ENCODE peak calls at places on chromosomes 2 and 18, in nine cellular contexts. One of them, this sample, is unnamed. For H3K9me3, the result is how much of the 10 kb centered on the place peaks cover.

GRCh38 chr2:11456251-11456650 is 9.7 kb downstream of the E2F6 start:
- DNase-seq in left lung: no peak
- DNase-seq in adrenal gland: no peak
- DNase-seq in psoas muscle: no peak
- DNase-seq in gastrocnemius medialis: no peak
- DNase-seq in T-helper 17 cell: no peak
- DNase-seq in HCT116: no peak
- DNase-seq in fibroblast of lung: no peak
- DNase-seq in naive thymus-derived CD4-positive, alpha-beta T cell: no peak
- DNase-seq in this sample: no peak

GRCh38 chr2:160324161-160324768 is 124.2 kb upstream of the ITGB6 start:
- DNase-seq in left lung: no peak
- DNase-seq in adrenal gland: peak
- DNase-seq in psoas muscle: peak
- DNase-seq in gastrocnemius medialis: peak
- DNase-seq in T-helper 17 cell: no peak
- DNase-seq in HCT116: peak
- DNase-seq in fibroblast of lung: peak
- DNase-seq in naive thymus-derived CD4-positive, alpha-beta T cell: peak
- DNase-seq in this sample: peak

GRCh38 chr2:61145990-61146389 is 16.0 kb upstream of the C2orf74 start:
- DNase-seq in left lung: no peak
- DNase-seq in adrenal gland: no peak
- DNase-seq in psoas muscle: no peak
- DNase-seq in gastrocnemius medialis: no peak
- DNase-seq in T-helper 17 cell: no peak
- DNase-seq in HCT116: no peak
- DNase-seq in fibroblast of lung: no peak
- DNase-seq in naive thymus-derived CD4-positive, alpha-beta T cell: no peak
- DNase-seq in this sample: no peak

GRCh38 chr18:72325307-72325706 is 218.8 kb downstream of the CBLN2 start:
- DNase-seq in left lung: no peak
- DNase-seq in adrenal gland: no peak
- DNase-seq in psoas muscle: no peak
- DNase-seq in gastrocnemius medialis: no peak
- DNase-seq in T-helper 17 cell: no peak
- DNase-seq in HCT116: no peak
- DNase-seq in fibroblast of lung: no peak
- DNase-seq in naive thymus-derived CD4-positive, alpha-beta T cell: no peak
- DNase-seq in this sample: no peak

GRCh38 chr2:62216616-62217015 is 20.7 kb downstream of the B3GNT2 start:
- DNase-seq in left lung: no peak
- DNase-seq in adrenal gland: peak
- DNase-seq in psoas muscle: no peak
- DNase-seq in gastrocnemius medialis: peak
- DNase-seq in T-helper 17 cell: no peak
- DNase-seq in HCT116: no peak
- DNase-seq in fibroblast of lung: peak
- DNase-seq in naive thymus-derived CD4-positive, alpha-beta T cell: no peak
- DNase-seq in this sample: no peak

GRCh38 chr2:151159109-151159690 is 102.5 kb downstream of the RBM43 start:
- DNase-seq in left lung: no peak
- DNase-seq in adrenal gland: no peak
- DNase-seq in psoas muscle: no peak
- DNase-seq in gastrocnemius medialis: no peak
- DNase-seq in T-helper 17 cell: no peak
- DNase-seq in HCT116: no peak
- DNase-seq in fibroblast of lung: peak
- DNase-seq in naive thymus-derived CD4-positive, alpha-beta T cell: no peak
- DNase-seq in this sample: peak

GRCh38 chr2:1192121-1192520 is 221.1 kb upstream of the TPO start:
- DNase-seq in left lung: no peak
- DNase-seq in adrenal gland: no peak
- DNase-seq in psoas muscle: no peak
- DNase-seq in gastrocnemius medialis: no peak
- DNase-seq in T-helper 17 cell: no peak
- DNase-seq in HCT116: no peak
- DNase-seq in fibroblast of lung: no peak
- DNase-seq in naive thymus-derived CD4-positive, alpha-beta T cell: no peak
- DNase-seq in this sample: no peak

GRCh38 chr2:173210270-173211196 is 134.9 kb downstream of the MAP3K20 start:
- DNase-seq in left lung: peak
- DNase-seq in adrenal gland: peak
- DNase-seq in psoas muscle: peak
- DNase-seq in gastrocnemius medialis: peak
- DNase-seq in T-helper 17 cell: peak
- DNase-seq in HCT116: peak
- DNase-seq in fibroblast of lung: peak
- DNase-seq in naive thymus-derived CD4-positive, alpha-beta T cell: no peak
- DNase-seq in this sample: peak

GRCh38 chr2:157932480-157933205 is 56.5 kb upstream of the ACVR1 start:
- DNase-seq in left lung: no peak
- DNase-seq in adrenal gland: no peak
- DNase-seq in psoas muscle: no peak
- DNase-seq in gastrocnemius medialis: no peak
- DNase-seq in T-helper 17 cell: no peak
- DNase-seq in HCT116: no peak
- DNase-seq in fibroblast of lung: peak
- DNase-seq in naive thymus-derived CD4-positive, alpha-beta T cell: no peak
- DNase-seq in this sample: no peak

GRCh38 chr18:78494204-78494603 is 485.4 kb upstream of the SALL3 start:
- DNase-seq in left lung: no peak
- DNase-seq in adrenal gland: peak
- DNase-seq in psoas muscle: no peak
- DNase-seq in gastrocnemius medialis: no peak
- DNase-seq in T-helper 17 cell: no peak
- DNase-seq in HCT116: no peak
- DNase-seq in fibroblast of lung: no peak
- DNase-seq in naive thymus-derived CD4-positive, alpha-beta T cell: no peak
- DNase-seq in this sample: peak

GRCh38 chr18:78495550-78495949 is 484.1 kb upstream of the SALL3 start:
- DNase-seq in left lung: no peak
- DNase-seq in adrenal gland: no peak
- DNase-seq in psoas muscle: no peak
- DNase-seq in gastrocnemius medialis: no peak
- DNase-seq in T-helper 17 cell: no peak
- DNase-seq in HCT116: no peak
- DNase-seq in fibroblast of lung: no peak
- DNase-seq in naive thymus-derived CD4-positive, alpha-beta T cell: no peak
- DNase-seq in this sample: no peak

GRCh38 chr18:78496095-78496494 is 483.5 kb upstream of the SALL3 start:
- DNase-seq in left lung: peak
- DNase-seq in adrenal gland: no peak
- DNase-seq in psoas muscle: no peak
- DNase-seq in gastrocnemius medialis: no peak
- DNase-seq in T-helper 17 cell: no peak
- DNase-seq in HCT116: no peak
- DNase-seq in fibroblast of lung: no peak
- DNase-seq in naive thymus-derived CD4-positive, alpha-beta T cell: no peak
- DNase-seq in this sample: no peak

GRCh38 chr18:78492813-78493371 is 486.7 kb upstream of the SALL3 start:
- DNase-seq in left lung: no peak
- DNase-seq in adrenal gland: no peak
- DNase-seq in psoas muscle: no peak
- DNase-seq in gastrocnemius medialis: no peak
- DNase-seq in T-helper 17 cell: no peak
- DNase-seq in HCT116: no peak
- DNase-seq in fibroblast of lung: no peak
- DNase-seq in naive thymus-derived CD4-positive, alpha-beta T cell: no peak
- DNase-seq in this sample: no peak

GRCh38 chr18:78494686-78495085 is 484.9 kb upstream of the SALL3 start:
- DNase-seq in left lung: no peak
- DNase-seq in adrenal gland: no peak
- DNase-seq in psoas muscle: no peak
- DNase-seq in gastrocnemius medialis: no peak
- DNase-seq in T-helper 17 cell: no peak
- DNase-seq in HCT116: no peak
- DNase-seq in fibroblast of lung: no peak
- DNase-seq in naive thymus-derived CD4-positive, alpha-beta T cell: no peak
- DNase-seq in this sample: no peak
- H3K9me3 ChIP-seq in left lung: under half
- H3K9me3 ChIP-seq in adrenal gland: under half
- H3K9me3 ChIP-seq in psoas muscle: under half
- H3K9me3 ChIP-seq in gastrocnemius medialis: under half
- H3K9me3 ChIP-seq in T-helper 17 cell: under half
- H3K9me3 ChIP-seq in HCT116: under half
- H3K9me3 ChIP-seq in fibroblast of lung: under half
- H3K9me3 ChIP-seq in naive thymus-derived CD4-positive, alpha-beta T cell: under half
- H3K9me3 ChIP-seq in this sample: under half

GRCh38 chr2:117217145-117217544 is 597.3 kb upstream of the DDX18 start:
- DNase-seq in left lung: no peak
- DNase-seq in adrenal gland: no peak
- DNase-seq in psoas muscle: no peak
- DNase-seq in gastrocnemius medialis: no peak
- DNase-seq in T-helper 17 cell: no peak
- DNase-seq in HCT116: no peak
- DNase-seq in fibroblast of lung: no peak
- DNase-seq in naive thymus-derived CD4-positive, alpha-beta T cell: no peak
- DNase-seq in this sample: no peak

DNA sequence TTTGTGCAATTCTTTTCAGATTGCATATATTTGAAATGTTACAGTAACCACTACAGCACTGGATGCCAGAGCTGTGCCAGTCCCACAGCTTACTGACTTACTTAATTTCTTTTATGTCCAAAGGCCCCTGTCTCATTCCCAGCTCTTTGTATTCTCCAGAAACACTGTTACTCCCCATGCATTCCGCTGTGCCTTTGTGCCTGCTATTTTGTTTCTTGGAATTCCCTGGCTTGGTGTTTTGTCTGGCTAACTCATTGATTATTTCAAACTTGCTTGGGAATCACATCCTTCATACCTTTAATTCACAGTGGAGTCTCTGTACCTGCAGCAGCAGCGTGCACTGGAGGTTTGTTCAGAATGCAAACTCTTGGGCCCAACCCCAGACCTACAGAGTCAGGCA is 601.9 kb upstream of the DDX18 start:
- DNase-seq in left lung: no peak
- DNase-seq in adrenal gland: no peak
- DNase-seq in psoas muscle: no peak
- DNase-seq in gastrocnemius medialis: no peak
- DNase-seq in T-helper 17 cell: no peak
- DNase-seq in HCT116: no peak
- DNase-seq in fibroblast of lung: no peak
- DNase-seq in naive thymus-derived CD4-positive, alpha-beta T cell: no peak
- DNase-seq in this sample: no peak
- H3K9me3 ChIP-seq in left lung: under half
- H3K9me3 ChIP-seq in adrenal gland: under half
- H3K9me3 ChIP-seq in psoas muscle: under half
- H3K9me3 ChIP-seq in gastrocnemius medialis: under half
- H3K9me3 ChIP-seq in T-helper 17 cell: under half
- H3K9me3 ChIP-seq in HCT116: under half
- H3K9me3 ChIP-seq in fibroblast of lung: under half
- H3K9me3 ChIP-seq in naive thymus-derived CD4-positive, alpha-beta T cell: under half
- H3K9me3 ChIP-seq in this sample: under half

GRCh38 chr2:239636808-239637207 is 236.0 kb upstream of the HDAC4 start:
- DNase-seq in left lung: no peak
- DNase-seq in adrenal gland: no peak
- DNase-seq in psoas muscle: no peak
- DNase-seq in gastrocnemius medialis: no peak
- DNase-seq in T-helper 17 cell: no peak
- DNase-seq in HCT116: no peak
- DNase-seq in fibroblast of lung: peak
- DNase-seq in naive thymus-derived CD4-positive, alpha-beta T cell: no peak
- DNase-seq in this sample: no peak

GRCh38 chr2:239640210-239640609 is 239.4 kb upstream of the HDAC4 start:
- DNase-seq in left lung: no peak
- DNase-seq in adrenal gland: no peak
- DNase-seq in psoas muscle: no peak
- DNase-seq in gastrocnemius medialis: no peak
- DNase-seq in T-helper 17 cell: no peak
- DNase-seq in HCT116: no peak
- DNase-seq in fibroblast of lung: no peak
- DNase-seq in naive thymus-derived CD4-positive, alpha-beta T cell: no peak
- DNase-seq in this sample: no peak

GRCh38 chr2:239638376-239638775 is 237.6 kb upstream of the HDAC4 start:
- DNase-seq in left lung: no peak
- DNase-seq in adrenal gland: no peak
- DNase-seq in psoas muscle: no peak
- DNase-seq in gastrocnemius medialis: no peak
- DNase-seq in T-helper 17 cell: no peak
- DNase-seq in HCT116: no peak
- DNase-seq in fibroblast of lung: no peak
- DNase-seq in naive thymus-derived CD4-positive, alpha-beta T cell: no peak
- DNase-seq in this sample: no peak

GRCh38 chr2:239640676-239641580 is 240.1 kb upstream of the HDAC4 start:
- DNase-seq in left lung: no peak
- DNase-seq in adrenal gland: no peak
- DNase-seq in psoas muscle: no peak
- DNase-seq in gastrocnemius medialis: no peak
- DNase-seq in T-helper 17 cell: no peak
- DNase-seq in HCT116: no peak
- DNase-seq in fibroblast of lung: no peak
- DNase-seq in naive thymus-derived CD4-positive, alpha-beta T cell: no peak
- DNase-seq in this sample: no peak

DNA sequence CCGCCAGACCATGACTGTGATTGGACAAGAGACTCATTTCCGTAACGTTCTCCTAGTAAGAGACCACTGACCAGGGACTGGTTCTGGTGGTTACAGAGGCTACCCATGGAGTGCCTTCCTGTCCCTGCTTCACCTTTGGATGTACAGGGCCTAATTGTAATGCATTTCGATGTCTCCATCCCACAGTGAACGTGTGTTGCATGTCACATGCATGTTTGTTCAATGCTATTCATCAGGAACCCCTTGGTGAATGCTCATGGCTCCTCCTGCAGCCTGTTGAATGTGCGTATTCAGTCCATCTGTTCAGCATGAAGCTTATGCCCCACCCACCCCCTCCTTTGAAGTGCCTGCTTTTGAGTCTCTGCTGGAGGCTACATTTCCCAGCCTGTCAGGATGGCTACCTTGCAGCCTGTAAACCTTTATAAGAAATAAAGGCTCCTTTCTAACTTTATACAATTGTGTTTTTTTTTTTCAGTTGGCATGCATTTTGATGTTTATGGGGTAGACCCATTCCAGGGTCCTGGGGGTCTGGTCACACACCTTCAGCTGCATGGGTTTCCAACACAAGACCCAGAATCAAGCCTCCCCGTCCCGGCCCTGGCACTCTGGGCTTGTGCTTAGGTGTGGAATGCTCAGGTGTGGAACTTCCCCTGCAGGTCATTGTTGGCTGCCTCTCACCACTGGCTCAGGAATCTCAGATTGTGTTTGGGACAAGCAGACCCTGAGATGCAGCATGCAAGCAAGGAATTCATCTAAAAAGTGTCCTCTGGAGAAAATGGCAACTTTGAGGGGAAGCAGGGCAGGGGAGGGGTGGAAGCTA is 238.8 kb upstream of the HDAC4 start:
- DNase-seq in left lung: no peak
- DNase-seq in adrenal gland: no peak
- DNase-seq in psoas muscle: no peak
- DNase-seq in gastrocnemius medialis: no peak
- DNase-seq in T-helper 17 cell: no peak
- DNase-seq in HCT116: no peak
- DNase-seq in fibroblast of lung: no peak
- DNase-seq in naive thymus-derived CD4-positive, alpha-beta T cell: no peak
- DNase-seq in this sample: no peak
- H3K9me3 ChIP-seq in left lung: under half
- H3K9me3 ChIP-seq in adrenal gland: under half
- H3K9me3 ChIP-seq in psoas muscle: under half
- H3K9me3 ChIP-seq in gastrocnemius medialis: under half
- H3K9me3 ChIP-seq in T-helper 17 cell: under half
- H3K9me3 ChIP-seq in HCT116: under half
- H3K9me3 ChIP-seq in fibroblast of lung: under half
- H3K9me3 ChIP-seq in naive thymus-derived CD4-positive, alpha-beta T cell: under half
- H3K9me3 ChIP-seq in this sample: under half

GRCh38 chr2:47501374-47502200 is 98.6 kb downstream of the MSH2 start:
- DNase-seq in left lung: no peak
- DNase-seq in adrenal gland: no peak
- DNase-seq in psoas muscle: no peak
- DNase-seq in gastrocnemius medialis: no peak
- DNase-seq in T-helper 17 cell: no peak
- DNase-seq in HCT116: no peak
- DNase-seq in fibroblast of lung: peak
- DNase-seq in naive thymus-derived CD4-positive, alpha-beta T cell: no peak
- DNase-seq in this sample: no peak
- H3K9me3 ChIP-seq in left lung: under half
- H3K9me3 ChIP-seq in adrenal gland: under half
- H3K9me3 ChIP-seq in psoas muscle: under half
- H3K9me3 ChIP-seq in gastrocnemius medialis: under half
- H3K9me3 ChIP-seq in T-helper 17 cell: under half
- H3K9me3 ChIP-seq in HCT116: under half
- H3K9me3 ChIP-seq in fibroblast of lung: under half
- H3K9me3 ChIP-seq in naive thymus-derived CD4-positive, alpha-beta T cell: under half
- H3K9me3 ChIP-seq in this sample: under half

This sample was measured in SJCRH30.